ENCODE peak calls at places on chromosome 18, in ten cellular contexts. Q is A549, A is neural crest cell, Z is H9, E is OCI-LY7, Y is brain microvascular endothelial cell, T is left ventricle myocardium inferior, B is GM06990, H is GM13976, C is astrocyte of the spinal cord. P is an unnamed sample.

GRCh38 chr18:10317864-10318685 is 136.4 kb upstream of the APCDD1 start:
- DNase-seq in B (no peak), T (no peak), Z (no peak), C (no peak), H (no peak), Y (no peak), A (no peak), E (no peak), Q (no peak), P (no peak)

GRCh38 chr18:79046522-79046921 is 22.7 kb upstream of the ATP9B start:
- DNase-seq in B (no peak), Z (no peak), Q (no peak), E (no peak), H (no peak), T (no peak), Y (no peak), C (no peak), A (no peak), P (no peak)

GRCh38 chr18:22564036-22564435 is 146.3 kb upstream of the CTAGE1 start:
- DNase-seq in H (no peak), T (no peak), Q (no peak), C (peak), Z (no peak), A (no peak), Y (peak), E (no peak), B (no peak), P (no peak)

GRCh38 chr18:28961669-28962228 is 784.8 kb upstream of the CDH2 start:
- DNase-seq in B (no peak), Y (peak), C (no peak), A (peak), T (no peak), Q (peak), H (no peak), Z (peak), E (peak), P (no peak)

GRCh38 chr18:34493566-34494358 is 216.3 kb upstream of the DTNA start:
- DNase-seq in Z (peak), B (peak), H (peak), Y (no peak), E (no peak), T (peak), Q (no peak), A (peak), C (peak), P (no peak)

GRCh38 chr18:76610933-76611749 is 116.1 kb upstream of the ZNF516 start:
- DNase-seq in Q (no peak), B (no peak), Z (no peak), Y (no peak), H (no peak), E (no peak), T (no peak), A (no peak), C (peak), P (no peak)

GRCh38 chr18:48340502-48340901 is 68.7 kb downstream of the ZBTB7C start:
- DNase-seq in Z (no peak), E (no peak), T (no peak), Y (no peak), A (no peak), B (no peak), Q (no peak), C (no peak), H (no peak), P (no peak)

GRCh38 chr18:24632158-24632988 is 171.9 kb downstream of the HRH4 start:
- DNase-seq in Q (no peak), E (no peak), T (no peak), Z (no peak), C (no peak), B (no peak), A (no peak), Y (no peak), H (no peak), P (no peak)

GRCh38 chr18:9992300-9992987 is 78.6 kb downstream of the VAPA start:
- DNase-seq in Z (no peak), C (no peak), Y (no peak), Q (no peak), A (no peak), E (no peak), T (no peak), B (no peak), H (no peak), P (peak)

GRCh38 chr18:904135-905090 is at the start of gene ADCYAP1:
- DNase-seq in T (no peak), Q (peak), Y (no peak), E (no peak), C (no peak), B (no peak), H (peak), A (no peak), Z (peak), P (no peak)

GRCh38 chr18:36330435-36331049 is 33.0 kb downstream of the FHOD3 start:
- DNase-seq in Z (peak), B (no peak), T (no peak), Q (no peak), H (no peak), Y (no peak), C (no peak), E (no peak), A (no peak), P (peak)

GRCh38 chr18:79965119-79965902 is 868 bp downstream of the HSBP1L1 start:
- DNase-seq in H (no peak), B (peak), A (no peak), Y (peak), C (peak), Q (peak), T (no peak), E (no peak), Z (peak), P (peak)

GRCh38 chr18:75638223-75638596 is 210.7 kb upstream of the SMIM21 start:
- DNase-seq in A (no peak), C (peak), Y (peak), E (no peak), Q (no peak), B (no peak), H (no peak), Z (no peak), T (no peak), P (no peak)

GRCh38 chr18:23662309-23663263 is at the start of gene ANKRD29:
- DNase-seq in E (no peak), Z (peak), B (peak), C (peak), Y (no peak), Q (peak), H (peak), A (peak), T (peak), P (no peak)

GRCh38 chr18:68186039-68186438 is 528.9 kb downstream of the TMX3 start:
- DNase-seq in A (no peak), Y (no peak), H (no peak), C (no peak), E (no peak), Z (no peak), B (no peak), Q (no peak), T (no peak), P (no peak)

GRCh38 chr18:69898241-69898861 is 49.3 kb downstream of the CD226 start:
- DNase-seq in B (no peak), E (no peak), A (no peak), T (no peak), Q (no peak), C (peak), Z (no peak), H (peak), Y (no peak), P (no peak)

GRCh38 chr18:5895300-5895885 is at the start of gene TMEM200C:
- DNase-seq in C (peak), T (peak), Z (no peak), Y (no peak), A (peak), H (peak), B (no peak), Q (no peak), E (no peak), P (no peak)

GRCh38 chr18:45887585-45887984 is 62.1 kb downstream of the SIGLEC15 start:
- DNase-seq in C (no peak), Z (no peak), T (no peak), Y (no peak), H (no peak), A (no peak), E (no peak), Q (no peak), B (no peak), P (no peak)

GRCh38 chr18:38551881-38552280 is 986.3 kb upstream of the CELF4 start:
- DNase-seq in C (no peak), Z (no peak), T (no peak), Y (no peak), H (no peak), B (no peak), A (no peak), Q (no peak), E (no peak), P (no peak)

GRCh38 chr18:45056907-45057306 is 376.2 kb downstream of the SETBP1 start:
- DNase-seq in H (no peak), Z (no peak), Y (no peak), Q (no peak), B (no peak), C (peak), A (no peak), E (no peak), T (no peak), P (no peak)

GRCh38 chr18:13379062-13379800 is 160.7 kb downstream of the LDLRAD4 start:
- DNase-seq in E (no peak), B (no peak), Z (no peak), H (no peak), A (no peak), T (no peak), Q (no peak), C (no peak), Y (no peak), P (no peak)

GRCh38 chr18:55090566-55091187 is 131.4 kb upstream of the CCDC68 start:
- DNase-seq in T (no peak), Q (no peak), H (no peak), B (no peak), Y (peak), C (no peak), Z (no peak), E (no peak), A (no peak), P (no peak)

GRCh38 chr18:666177-666576 is 8.7 kb downstream of the TYMS start:
- DNase-seq in Y (no peak), C (no peak), B (no peak), Q (no peak), E (no peak), A (no peak), T (no peak), Z (peak), H (no peak), P (peak)

GRCh38 chr18:69949538-69949936 is 1.9 kb upstream of the CD226 start:
- DNase-seq in Y (no peak), E (no peak), Z (no peak), B (no peak), H (no peak), A (no peak), C (no peak), Q (no peak), T (no peak), P (no peak)

GRCh38 chr18:26322892-26323653 is 96.8 kb downstream of the TAF4B start:
- DNase-seq in C (peak), T (no peak), Z (no peak), A (no peak), H (no peak), Y (peak), B (no peak), E (no peak), Q (no peak), P (no peak)

GRCh38 chr18:43780782-43781340 is 503.6 kb upstream of the SYT4 start:
- DNase-seq in Z (no peak), Q (no peak), E (no peak), A (no peak), B (no peak), C (peak), T (no peak), H (no peak), Y (peak), P (no peak)

GRCh38 chr18:366466-367053 is 98.7 kb upstream of the THOC1 start:
- DNase-seq in H (no peak), B (no peak), Z (peak), Y (no peak), C (no peak), T (no peak), A (no peak), E (no peak), Q (no peak), P (no peak)

GRCh38 chr18:75070625-75071483 is 138.1 kb downstream of the PTGR3 start:
- DNase-seq in Q (peak), Y (peak), A (no peak), H (peak), E (peak), Z (no peak), T (no peak), C (peak), B (peak), P (peak)

GRCh38 chr18:46179306-46179705 is 75.1 kb downstream of the HAUS1 start:
- DNase-seq in Q (no peak), Y (no peak), H (no peak), C (no peak), T (no peak), E (no peak), A (no peak), B (no peak), Z (no peak), P (no peak)

GRCh38 chr18:3867768-3868445 is 417.9 kb downstream of the TGIF1 start:
- DNase-seq in Q (no peak), Z (no peak), H (no peak), B (no peak), Y (no peak), E (no peak), C (peak), T (no peak), A (no peak), P (no peak)

GRCh38 chr18:77059294-77059916 is 73.2 kb downstream of the MBP start:
- DNase-seq in C (peak), Y (peak), E (peak), B (no peak), A (peak), Z (peak), T (no peak), Q (peak), H (no peak), P (no peak)

GRCh38 chr18:78494686-78495085 is 484.9 kb upstream of the SALL3 start:
- DNase-seq in E (no peak), B (no peak), Z (no peak), H (no peak), C (no peak), A (no peak), Y (no peak), Q (no peak), T (no peak), P (no peak)

GRCh38 chr18:22345733-22346132 is 72.0 kb downstream of the CTAGE1 start:
- DNase-seq in B (no peak), C (no peak), Q (no peak), A (no peak), Z (no peak), Y (no peak), T (no peak), E (no peak), H (no peak), P (no peak)

GRCh38 chr18:12911928-12912703 is 28.1 kb upstream of the PTPN2 start:
- DNase-seq in Y (no peak), H (no peak), B (no peak), A (no peak), T (no peak), C (no peak), Q (no peak), Z (peak), E (no peak), P (no peak)

GRCh38 chr18:12907258-12907925 is 23.4 kb upstream of the PTPN2 start:
- DNase-seq in H (no peak), T (no peak), A (no peak), Y (peak), B (no peak), Z (no peak), Q (no peak), C (peak), E (no peak), P (no peak)

GRCh38 chr18:12946549-12947354 is 1.1 kb upstream of the SEH1L start:
- DNase-seq in B (no peak), A (no peak), Y (peak), T (peak), E (peak), H (no peak), C (peak), Z (peak), Q (peak), P (no peak)

GRCh38 chr18:55552498-55553189 is 35.3 kb downstream of the TCF4 start:
- DNase-seq in A (no peak), C (peak), Y (no peak), Q (no peak), T (no peak), H (no peak), Z (no peak), E (no peak), B (no peak), P (no peak)

GRCh38 chr18:57352761-57353136 is 392 bp downstream of the ST8SIA3 start:
- DNase-seq in Q (no peak), T (no peak), Z (peak), Y (no peak), A (peak), C (no peak), B (no peak), H (no peak), E (no peak), P (no peak)
- TF ChIP-seq CTCF in Q (no peak), T (no peak), Z (no peak), Y (no peak), A (no peak), C (no peak), B (no peak), H (no peak), E (no peak), P (no peak)

GRCh38 chr18:31819925-31820229 is 59.2 kb upstream of the SLC25A52 start:
- DNase-seq in H (no peak), B (no peak), T (no peak), Z (no peak), A (no peak), Q (no peak), E (no peak), C (no peak), Y (no peak), P (no peak)
- TF ChIP-seq CTCF in H (no peak), B (no peak), T (no peak), Z (peak), A (peak), Q (no peak), E (peak), C (no peak), Y (no peak), P (no peak)

GRCh38 chr18:42640160-42640559 is 475.3 kb downstream of the RIT2 start:
- DNase-seq in T (no peak), C (peak), A (no peak), Y (no peak), B (no peak), Z (no peak), H (no peak), E (no peak), Q (no peak), P (no peak)

GRCh38 chr18:42636309-42636708 is 479.2 kb downstream of the RIT2 start:
- DNase-seq in Q (no peak), C (no peak), Z (no peak), T (no peak), E (no peak), Y (no peak), B (no peak), A (no peak), H (no peak), P (no peak)

DNA sequence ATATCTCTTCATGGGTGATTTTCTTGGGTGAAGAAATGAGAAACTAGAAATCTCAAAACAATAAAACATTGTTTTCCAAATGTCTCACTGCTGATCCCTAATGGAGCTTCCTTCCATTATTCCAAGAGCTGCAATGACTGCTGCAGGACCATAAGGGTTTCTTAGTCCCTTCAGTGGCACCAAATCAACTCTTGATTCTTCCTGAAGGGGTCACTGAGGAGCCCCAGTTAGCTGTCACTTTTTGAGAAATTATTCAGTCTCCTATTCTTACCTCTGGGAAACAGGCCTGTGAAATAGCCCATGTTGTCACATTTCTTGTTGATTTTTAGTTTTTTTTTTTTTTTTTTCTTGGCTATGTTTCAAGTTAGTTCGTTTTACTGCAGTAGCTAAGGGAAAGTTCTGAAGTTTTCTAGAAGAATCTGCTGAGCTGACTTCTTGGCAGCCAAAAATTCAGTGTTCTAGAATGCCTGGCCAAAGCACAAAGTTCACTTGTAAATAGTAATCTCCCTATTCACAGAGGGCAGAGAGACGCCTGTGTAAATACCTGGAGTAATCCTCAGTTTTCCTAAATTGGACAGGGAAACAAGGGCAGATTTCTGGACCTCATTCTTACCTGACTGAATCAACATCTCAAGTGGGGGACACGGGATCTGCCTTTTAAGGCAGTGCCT is 480.0 kb downstream of the RIT2 start:
- DNase-seq in C (no peak), H (no peak), Z (peak), T (no peak), B (no peak), Q (peak), A (no peak), E (no peak), Y (no peak), P (no peak)
- TF ChIP-seq CTCF in C (no peak), H (no peak), Z (peak), T (no peak), B (peak), Q (no peak), A (peak), E (no peak), Y (peak), P (no peak)

GRCh38 chr18:62236252-62236651 is 49.2 kb downstream of the RELCH start:
- DNase-seq in A (no peak), H (no peak), Q (no peak), C (no peak), T (no peak), Y (no peak), Z (no peak), B (no peak), E (no peak), P (no peak)

GRCh38 chr18:62242955-62243354 is 55.9 kb downstream of the RELCH start:
- DNase-seq in B (no peak), C (no peak), Q (no peak), T (no peak), Y (no peak), Z (no peak), A (no peak), E (no peak), H (no peak), P (no peak)

GRCh38 chr18:62245177-62245576 is 58.1 kb downstream of the RELCH start:
- DNase-seq in B (no peak), H (no peak), E (no peak), T (no peak), A (no peak), Y (no peak), Q (no peak), C (no peak), Z (no peak), P (no peak)

DNA sequence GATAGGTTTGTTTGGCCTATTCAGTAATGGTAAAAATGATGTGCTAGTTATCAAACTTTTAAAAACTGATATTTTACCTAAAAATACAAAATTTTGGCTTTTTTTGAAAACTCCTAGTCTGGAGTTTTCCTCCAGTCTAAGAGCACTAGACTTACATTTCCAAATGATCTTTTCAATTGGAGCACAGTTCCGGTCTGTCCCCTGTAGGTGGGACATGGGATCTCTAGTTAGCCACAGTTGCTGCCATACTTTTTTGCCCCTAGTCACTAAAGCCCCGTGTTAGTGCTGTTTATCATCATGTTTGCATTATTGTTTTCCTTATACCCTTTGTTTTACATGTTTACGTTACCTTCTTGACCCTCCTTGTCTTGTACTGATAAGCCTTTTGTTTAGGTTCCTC is 52.4 kb downstream of the RELCH start:
- DNase-seq in A (no peak), Z (no peak), Q (no peak), B (no peak), C (no peak), H (no peak), E (no peak), T (no peak), Y (no peak), P (no peak)
- TF ChIP-seq CTCF in A (peak), Z (peak), Q (no peak), B (no peak), C (no peak), H (no peak), E (no peak), T (no peak), Y (no peak), P (no peak)

GRCh38 chr18:72041313-72042032 is 502.7 kb downstream of the CBLN2 start:
- DNase-seq in H (no peak), Y (no peak), Z (no peak), B (no peak), Q (no peak), A (no peak), T (no peak), E (no peak), C (no peak), P (no peak)
- TF ChIP-seq CTCF in H (no peak), Y (peak), Z (peak), B (no peak), Q (no peak), A (no peak), T (no peak), E (no peak), C (no peak), P (no peak)

P was measured in vagina.